ENCODE peak calls at places on chromosome 14, in four cellular contexts. One of them, this sample, is unnamed.
A peak's percentile ranks its signal among the peaks of the same experiment; 100 is the strongest.

GRCh38 chr14:101074124-101075024 is 170.9 kb upstream of the RTL1 start:
- DNase-seq in IMR-90: no peak
- DNase-seq in K562: no peak
- DNase-seq in endothelial cell of umbilical vein: no peak
- DNase-seq in this sample: no peak

GRCh38 chr14:91264151-91265150 is 19.9 kb upstream of the GPR68 start:
- DNase-seq in K562: peak; percentile 46
- DNase-seq in IMR-90: no peak
- DNase-seq in endothelial cell of umbilical vein: no peak
- DNase-seq in this sample: no peak

GRCh38 chr14:26960049-26960688 is 362.3 kb upstream of the NOVA1 start:
- DNase-seq in K562: no peak
- DNase-seq in endothelial cell of umbilical vein: no peak
- DNase-seq in IMR-90: no peak
- DNase-seq in this sample: no peak

GRCh38 chr14:106844608-106845285 is 1318.4 kb downstream of the TMEM121 start:
- DNase-seq in K562: no peak
- DNase-seq in endothelial cell of umbilical vein: no peak
- DNase-seq in IMR-90: no peak
- DNase-seq in this sample: no peak

GRCh38 chr14:96103075-96103474 is 63.9 kb downstream of the C14orf132 start:
- DNase-seq in endothelial cell of umbilical vein: no peak
- DNase-seq in IMR-90: no peak
- DNase-seq in K562: no peak
- DNase-seq in this sample: no peak

GRCh38 chr14:105322791-105323556 is 8.4 kb downstream of the PACS2 start:
- DNase-seq in endothelial cell of umbilical vein: no peak
- DNase-seq in IMR-90: no peak
- DNase-seq in K562: no peak
- DNase-seq in this sample: no peak

GRCh38 chr14:86221000-86221399 is 691.1 kb downstream of the FLRT2 start:
- DNase-seq in IMR-90: peak; percentile 5
- DNase-seq in endothelial cell of umbilical vein: no peak
- DNase-seq in K562: peak; percentile 3
- DNase-seq in this sample: no peak

GRCh38 chr14:74083161-74083560 is 1.1 kb downstream of the ALDH6A1 start:
- DNase-seq in K562: no peak
- DNase-seq in IMR-90: peak; percentile 13
- DNase-seq in endothelial cell of umbilical vein: no peak
- DNase-seq in this sample: no peak

GRCh38 chr14:58755026-58755929 is 117.5 kb downstream of the DACT1 start:
- DNase-seq in K562: no peak
- DNase-seq in endothelial cell of umbilical vein: no peak
- DNase-seq in IMR-90: no peak
- DNase-seq in this sample: no peak

GRCh38 chr14:55433880-55434804 is 6.3 kb downstream of the TBPL2 start:
- DNase-seq in endothelial cell of umbilical vein: no peak
- DNase-seq in K562: no peak
- DNase-seq in IMR-90: no peak
- DNase-seq in this sample: no peak

GRCh38 chr14:93003945-93004698 is 81.2 kb downstream of the CHGA start:
- DNase-seq in IMR-90: no peak
- DNase-seq in K562: no peak
- DNase-seq in endothelial cell of umbilical vein: no peak
- DNase-seq in this sample: no peak

GRCh38 chr14:55807059-55807499 is 227.1 kb downstream of the KTN1 start:
- DNase-seq in endothelial cell of umbilical vein: peak; percentile 98
- DNase-seq in K562: peak; percentile 77
- DNase-seq in IMR-90: peak; percentile 80
- DNase-seq in this sample: peak; percentile 91

GRCh38 chr14:62599616-62600385 is 445.5 kb downstream of the KCNH5 start:
- DNase-seq in IMR-90: no peak
- DNase-seq in endothelial cell of umbilical vein: no peak
- DNase-seq in K562: no peak
- DNase-seq in this sample: no peak

GRCh38 chr14:101776315-101776714 is 14.8 kb downstream of the PPP2R5C start:
- DNase-seq in endothelial cell of umbilical vein: no peak
- DNase-seq in K562: no peak
- DNase-seq in IMR-90: no peak
- DNase-seq in this sample: no peak

GRCh38 chr14:88841741-88842140 is 17.3 kb downstream of the TTC8 start:
- DNase-seq in IMR-90: peak; percentile 48
- DNase-seq in endothelial cell of umbilical vein: no peak
- DNase-seq in K562: no peak
- DNase-seq in this sample: no peak

GRCh38 chr14:79332504-79333197 is 878.7 kb downstream of the DIO2 start:
- DNase-seq in K562: no peak
- DNase-seq in IMR-90: peak; percentile 26
- DNase-seq in endothelial cell of umbilical vein: no peak
- DNase-seq in this sample: no peak

GRCh38 chr14:57725399-57726077 is 140.4 kb downstream of the SLC35F4 start:
- DNase-seq in IMR-90: no peak
- DNase-seq in K562: no peak
- DNase-seq in endothelial cell of umbilical vein: peak; percentile 70
- DNase-seq in this sample: peak; percentile 38

GRCh38 chr14:91877376-91877775 is 10.0 kb upstream of the TC2N start:
- DNase-seq in IMR-90: no peak
- DNase-seq in endothelial cell of umbilical vein: no peak
- DNase-seq in K562: no peak
- DNase-seq in this sample: no peak

GRCh38 chr14:90483551-90483950 is 86.7 kb downstream of the CALM1 start:
- DNase-seq in K562: no peak
- DNase-seq in endothelial cell of umbilical vein: peak; percentile 14
- DNase-seq in IMR-90: no peak
- DNase-seq in this sample: no peak

GRCh38 chr14:101969480-101969879 is 5.1 kb downstream of the DYNC1H1 start:
- DNase-seq in K562: no peak
- DNase-seq in endothelial cell of umbilical vein: no peak
- DNase-seq in IMR-90: no peak
- DNase-seq in this sample: no peak

GRCh38 chr14:51719970-51720369 is 68.3 kb downstream of the FRMD6 start:
- DNase-seq in IMR-90: no peak
- DNase-seq in endothelial cell of umbilical vein: no peak
- DNase-seq in K562: no peak
- DNase-seq in this sample: no peak

GRCh38 chr14:104101086-104101621 is 15.7 kb downstream of the ASPG start:
- DNase-seq in K562: no peak
- DNase-seq in endothelial cell of umbilical vein: no peak
- DNase-seq in IMR-90: no peak
- DNase-seq in this sample: no peak

GRCh38 chr14:100142073-100143040 is 17.1 kb downstream of the DEGS2 start:
- DNase-seq in endothelial cell of umbilical vein: peak; percentile 96
- DNase-seq in IMR-90: no peak
- DNase-seq in K562: peak; percentile 96
- DNase-seq in this sample: no peak

GRCh38 chr14:20440882-20441281 is 4.9 kb upstream of the KLHL33 start:
- DNase-seq in endothelial cell of umbilical vein: peak; percentile 75
- DNase-seq in K562: no peak
- DNase-seq in IMR-90: peak; percentile 11
- DNase-seq in this sample: no peak

GRCh38 chr14:93033983-93034670 is 81.6 kb downstream of the ITPK1 start:
- DNase-seq in endothelial cell of umbilical vein: no peak
- DNase-seq in K562: peak; percentile 25
- DNase-seq in IMR-90: no peak
- DNase-seq in this sample: no peak

GRCh38 chr14:89327771-89328212 is 89.2 kb downstream of the FOXN3 start:
- DNase-seq in endothelial cell of umbilical vein: no peak
- DNase-seq in K562: no peak
- DNase-seq in IMR-90: peak; percentile 71
- DNase-seq in this sample: no peak

GRCh38 chr14:92935446-92935845 is 12.5 kb downstream of the CHGA start:
- DNase-seq in IMR-90: no peak
- DNase-seq in K562: no peak
- DNase-seq in endothelial cell of umbilical vein: no peak
- DNase-seq in this sample: no peak

GRCh38 chr14:67785270-67786109 is 30.9 kb downstream of the ZFYVE26 start:
- DNase-seq in endothelial cell of umbilical vein: no peak
- DNase-seq in IMR-90: no peak
- DNase-seq in K562: no peak
- DNase-seq in this sample: no peak

GRCh38 chr14:105979446-105979845 is 453.1 kb downstream of the TMEM121 start:
- DNase-seq in endothelial cell of umbilical vein: no peak
- DNase-seq in IMR-90: no peak
- DNase-seq in K562: no peak
- DNase-seq in this sample: no peak

GRCh38 chr14:100714205-100714781 is 12.4 kb upstream of the DLK1 start:
- DNase-seq in endothelial cell of umbilical vein: no peak
- DNase-seq in IMR-90: no peak
- DNase-seq in K562: no peak
- DNase-seq in this sample: no peak

GRCh38 chr14:90624732-90625444 is 191.3 kb downstream of the TTC7B start:
- DNase-seq in IMR-90: peak; percentile 39
- DNase-seq in endothelial cell of umbilical vein: no peak
- DNase-seq in K562: no peak
- DNase-seq in this sample: no peak

GRCh38 chr14:24712909-24713308 is 78.9 kb upstream of the GZMB start:
- DNase-seq in K562: no peak
- DNase-seq in endothelial cell of umbilical vein: no peak
- DNase-seq in IMR-90: no peak
- DNase-seq in this sample: no peak

GRCh38 chr14:100065942-100066574 is 836 bp downstream of the EVL start:
- DNase-seq in endothelial cell of umbilical vein: no peak
- DNase-seq in K562: peak; percentile 64
- DNase-seq in IMR-90: no peak
- DNase-seq in this sample: no peak

GRCh38 chr14:103581954-103582703 is 19.4 kb downstream of the COA8 start:
- DNase-seq in IMR-90: no peak
- DNase-seq in K562: no peak
- DNase-seq in endothelial cell of umbilical vein: no peak
- DNase-seq in this sample: peak; percentile 95

GRCh38 chr14:84806627-84807026 is 723.3 kb upstream of the FLRT2 start:
- DNase-seq in endothelial cell of umbilical vein: peak; percentile 47
- DNase-seq in IMR-90: no peak
- DNase-seq in K562: no peak
- DNase-seq in this sample: peak; percentile 30
- H3K9me1 ChIP-seq in endothelial cell of umbilical vein: no peaks in the 10 kb centered on the region
- H3K9me1 ChIP-seq in IMR-90: no peaks in the 10 kb centered on the region
- H3K9me1 ChIP-seq in K562: no peaks in the 10 kb centered on the region
- H3K9me1 ChIP-seq in this sample: no peaks in the 10 kb centered on the region

GRCh38 chr14:54425068-54425467 is 16.1 kb downstream of the CNIH1 start:
- DNase-seq in IMR-90: no peak
- DNase-seq in K562: no peak
- DNase-seq in endothelial cell of umbilical vein: no peak
- DNase-seq in this sample: no peak
- H3K4me1 ChIP-seq in IMR-90: no peaks in the 10 kb centered on the region
- H3K4me1 ChIP-seq in K562: no peaks in the 10 kb centered on the region
- H3K4me1 ChIP-seq in endothelial cell of umbilical vein: no peaks in the 10 kb centered on the region
- H3K4me1 ChIP-seq in this sample: no peaks in the 10 kb centered on the region

GRCh38 chr14:69658664-69659261 is 47.4 kb downstream of the SUSD6 start:
- DNase-seq in K562: peak; percentile 75
- DNase-seq in IMR-90: peak; percentile 39
- DNase-seq in endothelial cell of umbilical vein: no peak
- DNase-seq in this sample: no peak
- H3K9ac ChIP-seq in K562: peak overlapping the region; percentile 68
- H3K9ac ChIP-seq in IMR-90: no peak overlapping the region
- H3K9ac ChIP-seq in endothelial cell of umbilical vein: no peak overlapping the region
- H3K9ac ChIP-seq in this sample: peak overlapping the region; percentile 77

GRCh38 chr14:77204457-77204796 is 22.8 kb downstream of the TMEM63C start:
- DNase-seq in endothelial cell of umbilical vein: no peak
- DNase-seq in K562: no peak
- DNase-seq in IMR-90: no peak
- DNase-seq in this sample: no peak
- H3K9me1 ChIP-seq in endothelial cell of umbilical vein: no peaks in the 10 kb centered on the region
- H3K9me1 ChIP-seq in K562: no peaks in the 10 kb centered on the region
- H3K9me1 ChIP-seq in IMR-90: no peaks in the 10 kb centered on the region
- H3K9me1 ChIP-seq in this sample: no peaks in the 10 kb centered on the region

GRCh38 chr14:36662258-36662542 is 540 bp downstream of the PAX9 start:
- DNase-seq in IMR-90: no peak
- DNase-seq in endothelial cell of umbilical vein: no peak
- DNase-seq in K562: no peak
- DNase-seq in this sample: no peak
- H3K4me1 ChIP-seq in IMR-90: peaks cover 8% of the 10 kb centered on the region
- H3K4me1 ChIP-seq in endothelial cell of umbilical vein: peaks cover 17% of the 10 kb centered on the region
- H3K4me1 ChIP-seq in K562: no peaks in the 10 kb centered on the region
- H3K4me1 ChIP-seq in this sample: peaks cover 15% of the 10 kb centered on the region